ENCODE peak calls at places on chromosomes 7 and 10, in seven cellular contexts. Y, O, T, Q, V, E and L are unnamed samples.

GRCh38 chr10:2881720-2882459 is 185.5 kb upstream of the PFKP start:
- DNase-seq in E (no peak), Y (no peak), V (no peak), O (no peak), Q (no peak), T (no peak), L (no peak)

GRCh38 chr7:40643664-40644063 is 508.9 kb downstream of the SUGCT start:
- DNase-seq in Y (no peak), V (no peak), E (no peak), Q (no peak), O (no peak), T (no peak), L (no peak)

GRCh38 chr10:28282341-28282740 is 20.5 kb downstream of the MPP7 start:
- DNase-seq in Q (no peak), Y (no peak), V (no peak), O (no peak), E (no peak), T (no peak), L (no peak)

GRCh38 chr7:29915481-29916215 is 74.0 kb downstream of the SCRN1 start:
- DNase-seq in T (peak; percentile 32), E (no peak), O (peak; percentile 47), Q (no peak), Y (no peak), V (no peak), L (no peak)

GRCh38 chr7:52154382-52154781 is 837.8 kb upstream of the COBL start:
- DNase-seq in Q (no peak), T (no peak), E (no peak), Y (no peak), O (no peak), V (no peak), L (no peak)

GRCh38 chr10:116041948-116042347 is 231.1 kb downstream of the GFRA1 start:
- DNase-seq in E (no peak), V (no peak), O (no peak), Q (no peak), Y (no peak), T (no peak), L (no peak)

GRCh38 chr10:103746598-103746997 is 108.8 kb downstream of the SH3PXD2A start:
- DNase-seq in E (no peak), T (no peak), V (no peak), O (no peak), Y (no peak), Q (no peak), L (no peak)

GRCh38 chr7:7765422-7765821 is 47.0 kb upstream of the RPA3 start:
- DNase-seq in T (no peak), O (no peak), V (no peak), Q (no peak), E (no peak), Y (no peak), L (no peak)

GRCh38 chr10:99395750-99396445 is 34.5 kb downstream of the GOT1 start:
- DNase-seq in Y (peak; percentile 58), V (peak; percentile 88), T (peak; percentile 61), E (no peak), O (no peak), Q (no peak), L (peak; percentile 52)

GRCh38 chr10:102231357-102232318 is 5.5 kb downstream of the ELOVL3 start:
- DNase-seq in Q (peak; percentile 70), E (peak; percentile 63), O (no peak), V (peak; percentile 36), T (no peak), Y (no peak), L (no peak)

GRCh38 chr10:6843477-6843876 is 263.4 kb upstream of the PRKCQ start:
- DNase-seq in Y (no peak), V (no peak), E (no peak), T (no peak), O (no peak), Q (no peak), L (no peak)

GRCh38 chr7:50629238-50629901 is 64.2 kb upstream of the DDC start:
- DNase-seq in T (no peak), Q (no peak), E (no peak), Y (no peak), V (no peak), O (no peak), L (no peak)

GRCh38 chr10:102119417-102120141 is 589 bp downstream of the LDB1 start:
- DNase-seq in T (no peak), Q (peak; percentile 88), Y (peak; percentile 58), V (peak; percentile 80), E (peak; percentile 30), O (peak; percentile 88), L (no peak)

GRCh38 chr10:103584216-103585010 is 90.9 kb downstream of the NEURL1 start:
- DNase-seq in E (peak; percentile 59), T (no peak), Y (peak; percentile 15), O (no peak), Q (no peak), V (no peak), L (no peak)

GRCh38 chr10:116160271-116160670 is 112.7 kb downstream of the GFRA1 start:
- DNase-seq in T (no peak), Q (no peak), E (no peak), Y (no peak), O (no peak), V (no peak), L (no peak)

GRCh38 chr10:110016037-110016436 is 8.3 kb downstream of the ADD3 start:
- DNase-seq in T (no peak), Q (no peak), E (no peak), O (no peak), V (no peak), Y (peak; percentile 53), L (no peak)

GRCh38 chr7:34354906-34355305 is 303.1 kb upstream of the NPSR1 start:
- DNase-seq in Y (peak; percentile 1), O (no peak), V (peak; percentile 3), E (no peak), T (peak; percentile 32), Q (no peak), L (peak; percentile 31)

GRCh38 chr7:50791363-50791762 is 8.7 kb upstream of the GRB10 start:
- DNase-seq in T (no peak), Y (no peak), O (no peak), V (no peak), E (no peak), Q (no peak), L (no peak)

GRCh38 chr7:51451751-51452465 is 135.3 kb upstream of the COBL start:
- DNase-seq in T (no peak), E (no peak), O (no peak), Q (no peak), V (no peak), Y (no peak), L (no peak)

GRCh38 chr7:116075351-116076145 is 45.0 kb upstream of the TFEC start:
- DNase-seq in E (no peak), T (no peak), Y (no peak), Q (no peak), O (no peak), V (peak; percentile 1), L (no peak)

GRCh38 chr7:79452032-79452494 is 1.4 kb downstream of the MAGI2 start:
- DNase-seq in V (peak; percentile 90), O (peak; percentile 88), T (no peak), Q (peak; percentile 93), Y (peak; percentile 88), E (no peak), L (no peak)
- H3K4me3 ChIP-seq in V (peak overlapping the region; percentile 92), O (peak overlapping the region; percentile 83), T (peak overlapping the region; percentile 70), Q (peak overlapping the region; percentile 90), Y (peak overlapping the region; percentile 93), E (no peak overlapping the region), L (peak overlapping the region; percentile 85)

GRCh38 chr10:68303849-68304412 is 27.9 kb upstream of the HNRNPH3 start:
- DNase-seq in Y (no peak), V (no peak), T (no peak), O (no peak), Q (no peak), E (no peak), L (no peak)

GRCh38 chr10:68302503-68302823 is 29.4 kb upstream of the HNRNPH3 start:
- DNase-seq in E (no peak), Y (no peak), Q (no peak), O (no peak), V (no peak), T (no peak), L (no peak)

GRCh38 chr10:68301301-68301700 is 30.6 kb upstream of the HNRNPH3 start:
- DNase-seq in Y (no peak), Q (no peak), E (no peak), V (no peak), T (no peak), O (no peak), L (no peak)

GRCh38 chr10:68302871-68303270 is 29.0 kb upstream of the HNRNPH3 start:
- DNase-seq in Y (no peak), T (no peak), E (no peak), V (no peak), Q (no peak), O (no peak), L (no peak)

GRCh38 chr10:68301790-68302502 is 29.9 kb upstream of the HNRNPH3 start:
- DNase-seq in O (no peak), V (peak; percentile 55), Y (peak; percentile 76), E (no peak), T (peak; percentile 24), Q (no peak), L (peak; percentile 32)
- H3K4me3 ChIP-seq in O (no peak overlapping the region), V (no peak overlapping the region), Y (no peak overlapping the region), E (no peak overlapping the region), T (no peak overlapping the region), Q (no peak overlapping the region), L (no peak overlapping the region)

DNA sequence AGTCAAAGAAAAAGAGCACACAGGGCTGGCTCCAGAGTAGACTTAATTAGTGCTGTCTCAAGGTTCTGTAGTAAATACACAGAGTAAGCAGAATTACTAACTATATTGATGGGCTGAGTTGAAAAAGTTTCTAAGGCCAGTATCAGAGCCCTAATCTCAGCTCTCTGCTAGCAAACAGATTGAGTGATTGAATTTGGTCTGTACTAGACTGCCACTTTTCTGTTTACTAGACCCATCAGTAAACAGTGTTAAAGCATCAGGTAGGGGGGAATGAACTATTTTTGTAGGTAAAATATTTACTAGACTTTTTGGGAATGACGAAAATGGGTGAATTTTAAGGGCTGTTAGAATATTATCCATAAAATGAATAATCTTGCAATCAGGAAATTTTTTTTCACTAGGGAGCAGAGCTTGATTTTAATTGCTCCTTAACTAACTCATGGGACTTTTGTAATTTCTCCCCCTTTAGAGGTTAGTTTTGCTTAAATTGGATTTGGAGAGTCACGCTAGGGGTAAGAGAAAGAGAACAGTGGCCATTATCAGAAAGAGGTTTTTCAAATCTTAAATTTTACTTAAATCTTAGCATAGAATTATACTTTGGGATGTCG is 37.3 kb upstream of the RASGEF1A start:
- DNase-seq in Q (no peak), V (no peak), Y (no peak), T (no peak), O (no peak), E (no peak), L (no peak)
- H3K4me3 ChIP-seq in Q (peak overlapping the region; percentile 63), V (peak overlapping the region; percentile 64), Y (no peak overlapping the region), T (peak overlapping the region; percentile 24), O (peak overlapping the region; percentile 25), E (peak overlapping the region; percentile 24), L (peak overlapping the region; percentile 34)

GRCh38 chr10:58330397-58330796 is 4.4 kb upstream of the UBE2D1 start:
- DNase-seq in Y (no peak), E (no peak), Q (no peak), T (no peak), O (no peak), V (no peak), L (no peak)

GRCh38 chr10:58328233-58328632 is 6.6 kb upstream of the UBE2D1 start:
- DNase-seq in Q (no peak), T (no peak), V (no peak), O (no peak), E (no peak), Y (no peak), L (no peak)

GRCh38 chr10:58322835-58323209 is 12.0 kb upstream of the UBE2D1 start:
- DNase-seq in O (no peak), T (no peak), V (no peak), Y (no peak), E (no peak), Q (no peak), L (no peak)

GRCh38 chr10:58322072-58322834 is 12.6 kb upstream of the UBE2D1 start:
- DNase-seq in O (no peak), T (no peak), V (peak; percentile 52), E (no peak), Q (no peak), Y (peak; percentile 59), L (no peak)

GRCh38 chr10:58326967-58327381 is 7.8 kb upstream of the UBE2D1 start:
- DNase-seq in T (peak; percentile 30), V (peak; percentile 6), O (peak; percentile 34), Q (peak; percentile 72), E (no peak), Y (peak; percentile 52), L (no peak)
- H3K4me3 ChIP-seq in T (peak overlapping the region; percentile 37), V (peak overlapping the region; percentile 83), O (peak overlapping the region; percentile 22), Q (peak overlapping the region; percentile 55), E (no peak overlapping the region), Y (no peak overlapping the region), L (peak overlapping the region; percentile 42)